ENCODE peak calls at places on chromosomes 4 and X, in eight cellular contexts. V is GM23338, F is K562, G is HCT116, B is GM12878, X is H1, S is HepG2, A is endothelial cell of umbilical vein. W is an unnamed sample.

GRCh38 chr4:16969696-16970135 is 71.3 kb upstream of the LDB2 start:
- DNase-seq in V (no peak), F (no peak), G (no peak), B (no peak), X (no peak), S (peak), A (peak), W (no peak)

GRCh38 chr4:6772223-6772928 is 10.2 kb upstream of the KIAA0232 start:
- DNase-seq in V (no peak), F (no peak), G (no peak), B (no peak), X (no peak), S (no peak), A (no peak), W (no peak)

GRCh38 chr4:159487284-159487747 is 384.4 kb downstream of the RAPGEF2 start:
- DNase-seq in V (peak), F (peak), G (peak), B (peak), X (peak), S (peak), A (peak), W (peak)

GRCh38 chr4:3375688-3376087 is 66.1 kb upstream of the HGFAC start:
- DNase-seq in V (no peak), F (no peak), G (no peak), B (no peak), X (no peak), S (no peak), A (peak), W (no peak)

GRCh38 chr4:55635760-55636621 is at the start of gene NMU:
- DNase-seq in V (peak), F (peak), G (peak), B (no peak), X (peak), S (peak), A (peak), W (no peak)

GRCh38 chr4:68927165-68927564 is 24.4 kb downstream of the UGT2A3 start:
- DNase-seq in V (no peak), F (no peak), G (no peak), B (no peak), X (no peak), S (no peak), A (no peak), W (peak)

GRCh38 chr4:125714845-125715244 is 400.1 kb downstream of the FAT4 start:
- DNase-seq in V (peak), F (no peak), G (no peak), B (no peak), X (no peak), S (no peak), A (no peak), W (no peak)

GRCh38 chrX:108090474-108091265 is 672 bp downstream of the PSMD10 start:
- DNase-seq in V (no peak), F (no peak), G (no peak), B (no peak), X (no peak), S (peak), A (peak), W (no peak)

GRCh38 chrX:23478561-23478960 is 143.9 kb downstream of the PTCHD1 start:
- DNase-seq in V (no peak), F (no peak), G (no peak), B (no peak), X (no peak), S (no peak), A (no peak), W (no peak)

GRCh38 chr4:83219344-83219990 is 65.1 kb downstream of the COQ2 start:
- DNase-seq in V (no peak), F (no peak), G (no peak), B (peak), X (no peak), S (no peak), A (peak), W (no peak)

GRCh38 chr4:150139297-150139696 is 61.1 kb downstream of the DCLK2 start:
- DNase-seq in V (no peak), F (no peak), G (no peak), B (no peak), X (no peak), S (no peak), A (no peak), W (no peak)

GRCh38 chr4:53055274-53055673 is 193.2 kb downstream of the RASL11B start:
- DNase-seq in V (no peak), F (no peak), G (no peak), B (no peak), X (no peak), S (no peak), A (no peak), W (peak)

GRCh38 chrX:9341305-9342201 is 123.3 kb upstream of the TBL1X start:
- DNase-seq in V (peak), F (peak), G (no peak), B (peak), X (no peak), S (no peak), A (peak), W (peak)

GRCh38 chr4:173362666-173363065 is 8.1 kb upstream of the SAP30 start:
- DNase-seq in V (no peak), F (no peak), G (no peak), B (no peak), X (no peak), S (no peak), A (no peak), W (no peak)

GRCh38 chrX:101231080-101231479 is 11.5 kb downstream of the DRP2 start:
- DNase-seq in V (no peak), F (no peak), G (no peak), B (no peak), X (no peak), S (no peak), A (no peak), W (no peak)

GRCh38 chr4:119394826-119395225 is 72.9 kb upstream of the FABP2 start:
- DNase-seq in V (peak), F (peak), G (no peak), B (no peak), X (no peak), S (no peak), A (no peak), W (no peak)

GRCh38 chr4:5955201-5955821 is 62.4 kb upstream of the CRMP1 start:
- DNase-seq in V (peak), F (no peak), G (no peak), B (no peak), X (no peak), S (no peak), A (peak), W (no peak)

GRCh38 chr4:76306882-76307669 is 543 bp downstream of the STBD1 start:
- DNase-seq in V (peak), F (no peak), G (no peak), B (no peak), X (peak), S (peak), A (peak), W (no peak)

GRCh38 chr4:150402968-150403367 is 179.0 kb upstream of the MAB21L2 start:
- DNase-seq in V (peak), F (no peak), G (no peak), B (no peak), X (no peak), S (no peak), A (peak), W (no peak)

GRCh38 chr4:136864580-136865185 is 667.6 kb downstream of the PCDH18 start:
- DNase-seq in V (peak), F (peak), G (peak), B (peak), X (no peak), S (peak), A (peak), W (peak)

GRCh38 chr4:156195914-156196313 is 242.2 kb upstream of the CTSO start:
- DNase-seq in V (no peak), F (no peak), G (no peak), B (peak), X (no peak), S (no peak), A (no peak), W (no peak)

GRCh38 chr4:93829531-93830089 is 1.1 kb downstream of the ATOH1 start:
- DNase-seq in V (peak), F (no peak), G (no peak), B (no peak), X (peak), S (no peak), A (no peak), W (no peak)

GRCh38 chrX:19899234-19899788 is 11.9 kb upstream of the SH3KBP1 start:
- DNase-seq in V (no peak), F (no peak), G (no peak), B (no peak), X (no peak), S (no peak), A (no peak), W (no peak)

GRCh38 chr4:98627477-98627876 is 30.9 kb downstream of the TSPAN5 start:
- DNase-seq in V (no peak), F (no peak), G (no peak), B (no peak), X (no peak), S (no peak), A (no peak), W (no peak)

GRCh38 chr4:128835498-128836222 is 26.2 kb downstream of the JADE1 start:
- DNase-seq in V (no peak), F (no peak), G (no peak), B (no peak), X (no peak), S (no peak), A (no peak), W (no peak)

GRCh38 chr4:20773144-20773997 is 73.1 kb downstream of the PACRGL start:
- DNase-seq in V (peak), F (peak), G (peak), B (no peak), X (peak), S (peak), A (peak), W (peak)

GRCh38 chrX:118189628-118190027 is 73.0 kb upstream of the KLHL13 start:
- DNase-seq in V (peak), F (no peak), G (no peak), B (no peak), X (no peak), S (no peak), A (no peak), W (no peak)

GRCh38 chrX:106481341-106481740 is 130.4 kb upstream of the RADX start:
- DNase-seq in V (peak), F (peak), G (peak), B (peak), X (peak), S (peak), A (peak), W (no peak)

DNA sequence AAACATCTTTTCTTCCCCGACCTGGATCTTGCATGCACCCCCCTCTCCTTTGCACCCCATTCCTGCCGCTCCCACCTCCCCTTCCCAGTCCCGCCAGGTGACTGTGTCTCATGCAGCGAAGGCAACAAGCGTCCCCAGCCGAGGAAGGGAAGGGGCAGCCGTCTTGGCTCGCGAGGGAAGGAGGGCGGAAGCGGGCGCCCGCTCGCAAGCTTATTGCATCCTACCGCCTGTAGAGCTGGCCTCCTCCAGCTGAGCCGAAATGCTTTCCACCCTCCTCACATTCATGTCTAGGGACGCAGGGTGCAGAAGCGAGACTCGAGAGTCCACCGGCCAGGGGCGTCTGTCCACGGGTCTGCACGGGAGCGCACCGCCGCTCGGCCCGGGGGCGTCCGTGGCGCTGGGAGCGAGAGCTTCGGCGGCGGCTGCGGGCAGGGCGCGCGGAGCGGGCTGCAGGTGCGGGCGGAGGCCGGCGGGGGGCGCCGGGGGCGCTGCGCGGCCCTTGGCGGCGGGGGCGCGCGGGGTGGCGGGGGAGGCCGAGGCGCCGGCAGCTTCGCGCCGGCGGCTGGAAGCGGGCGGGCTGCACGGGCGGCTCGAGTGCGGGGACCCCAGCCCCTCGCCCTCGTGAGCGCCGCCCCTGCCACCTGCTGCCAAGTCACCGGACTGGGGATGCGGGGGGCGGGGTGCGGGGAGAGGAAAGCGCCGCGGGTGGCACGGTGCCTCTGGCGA is at the start of gene KCNIP4:
- DNase-seq in V (peak), F (no peak), G (no peak), B (no peak), X (peak), S (no peak), A (no peak), W (no peak)
- TF ChIP-seq EZH2 in V (peak), F (no peak), G (no peak), B (no peak), X (peak), S (no peak), A (no peak), W (no peak)

DNA sequence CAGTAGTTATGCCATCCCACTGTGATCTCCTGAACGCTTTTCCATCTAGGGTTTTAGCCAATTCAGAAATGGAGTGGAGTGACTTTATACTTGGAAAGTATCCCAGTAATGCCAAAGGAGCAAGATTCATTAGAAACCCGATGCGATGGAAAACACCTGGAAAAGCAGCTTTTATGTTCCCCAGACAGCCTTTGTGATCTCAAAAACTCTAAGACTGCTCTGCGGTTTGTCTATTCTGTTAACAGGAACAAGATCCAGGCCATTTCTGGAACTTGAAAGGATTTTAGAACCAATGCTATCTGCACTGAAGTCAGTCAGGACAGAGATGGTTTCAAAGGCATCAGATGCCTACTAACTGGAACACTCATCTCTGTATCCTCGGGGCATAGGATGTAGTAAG is 145.1 kb downstream of the APBB2 start:
- DNase-seq in V (no peak), F (no peak), G (no peak), B (no peak), X (no peak), S (no peak), A (no peak), W (no peak)
- TF ChIP-seq POLR2AphosphoS5 in V (no peak), F (no peak), G (no peak), B (no peak), X (no peak), S (no peak), A (no peak), W (no peak)

DNA sequence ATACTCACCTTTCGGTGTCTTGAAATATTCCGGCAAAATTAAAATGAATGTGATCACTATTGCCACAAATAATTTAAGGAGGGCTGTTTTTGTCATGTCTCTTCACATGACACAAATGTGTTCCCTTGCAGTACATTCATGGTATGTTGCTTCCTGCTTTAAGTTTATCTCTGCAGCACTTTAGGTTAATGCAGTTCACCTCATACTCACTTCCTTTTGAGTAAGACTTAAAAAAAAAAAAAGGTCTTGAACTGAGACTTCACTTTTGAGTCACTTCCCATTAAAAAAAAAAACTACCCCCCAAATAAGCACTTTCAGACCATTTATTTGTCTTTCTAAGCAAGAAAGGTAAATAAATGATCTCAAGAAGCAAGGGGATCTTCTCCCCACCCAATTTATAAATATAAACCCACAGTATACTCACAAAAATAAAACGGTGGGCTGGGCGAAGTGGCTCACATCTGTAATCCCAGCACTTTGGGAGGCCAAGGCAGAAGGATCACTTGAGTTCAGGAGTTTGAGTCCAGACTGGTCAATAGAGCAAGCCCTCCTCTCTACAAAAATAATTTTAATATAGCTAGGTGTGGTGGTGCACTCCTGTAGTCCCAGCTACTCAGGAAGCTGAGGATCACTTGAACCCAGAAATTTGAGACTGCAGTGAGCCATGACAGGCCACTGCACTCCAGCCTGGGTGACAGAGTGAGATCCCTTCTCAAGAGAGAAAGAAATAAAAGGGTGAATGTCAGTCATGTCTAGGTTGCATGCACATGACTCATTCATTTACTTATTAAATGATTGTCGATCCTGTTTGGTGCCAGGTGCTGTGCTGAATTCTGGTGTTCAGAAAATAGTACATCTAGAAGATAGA is at the start of gene TMEM156:
- DNase-seq in V (no peak), F (no peak), G (no peak), B (peak), X (no peak), S (peak), A (peak), W (no peak)
- H3K4me3 ChIP-seq in V (no peak), F (peak), G (no peak), B (peak), X (no peak), S (no peak), A (no peak), W (no peak)

DNA sequence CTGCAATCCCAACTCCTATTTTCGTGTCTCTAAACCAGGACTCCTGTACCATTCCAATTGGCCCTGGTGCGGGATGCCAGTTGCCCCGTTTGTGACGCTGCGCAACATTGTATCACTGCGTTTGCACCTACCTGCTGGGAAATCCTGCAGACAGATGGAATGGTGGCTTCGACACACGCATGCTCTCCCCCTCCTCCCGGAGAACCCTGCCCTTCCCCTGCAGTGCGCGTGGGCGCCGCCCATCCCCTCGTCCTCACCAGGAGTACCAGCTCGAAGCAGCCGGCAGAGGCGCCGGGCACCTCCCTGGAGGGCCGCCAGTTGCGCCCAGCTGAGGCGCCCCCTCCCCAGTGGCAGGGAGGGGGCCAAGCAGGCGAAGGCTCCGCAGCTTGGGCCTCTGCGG is 1.4 kb downstream of the DGKK start:
- DNase-seq in V (peak), F (no peak), G (no peak), B (no peak), X (no peak), S (no peak), A (no peak), W (no peak)
- TF ChIP-seq EZH2 in V (no peak), F (no peak), G (no peak), B (no peak), X (no peak), S (no peak), A (peak), W (no peak)

GRCh38 chr4:40514409-40515025 is 115.1 kb downstream of the RBM47 start:
- DNase-seq in V (no peak), F (peak), G (no peak), B (no peak), X (no peak), S (peak), A (no peak), W (no peak)
- TF ChIP-seq POLR2AphosphoS5 in V (no peak), F (no peak), G (no peak), B (no peak), X (no peak), S (no peak), A (no peak), W (no peak)

DNA sequence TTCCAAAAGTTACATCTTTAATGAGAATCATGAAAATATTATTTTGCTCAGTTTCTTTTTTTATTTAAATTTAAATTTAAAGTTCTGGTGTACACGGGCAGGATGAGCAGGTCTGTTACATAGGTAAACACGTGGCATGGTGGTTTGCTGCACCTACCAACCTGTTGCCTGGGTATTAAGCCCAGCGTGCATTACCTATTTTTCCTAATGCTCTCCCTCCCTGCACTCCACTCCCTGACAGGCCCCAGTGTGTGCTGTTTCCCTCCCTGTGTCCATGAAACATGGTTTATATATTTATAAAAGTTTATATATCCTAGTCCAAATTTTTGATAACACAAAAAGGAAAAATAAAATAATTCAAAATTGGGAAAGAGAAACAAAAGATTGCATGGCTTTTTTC is 4.0 kb downstream of the AFP start:
- DNase-seq in V (no peak), F (no peak), G (no peak), B (no peak), X (no peak), S (no peak), A (no peak), W (no peak)
- H3K4me3 ChIP-seq in V (no peak), F (no peak), G (no peak), B (no peak), X (no peak), S (peak), A (no peak), W (no peak)

GRCh38 chrX:140505421-140506337 is 810 bp upstream of the SOX3 start:
- DNase-seq in V (peak), F (no peak), G (no peak), B (no peak), X (peak), S (no peak), A (no peak), W (no peak)

GRCh38 chrX:140503714-140504351 is 1.0 kb downstream of the SOX3 start:
- DNase-seq in V (peak), F (no peak), G (no peak), B (no peak), X (peak), S (no peak), A (peak), W (no peak)

GRCh38 chrX:140503230-140503585 is 1.7 kb downstream of the SOX3 start:
- DNase-seq in V (no peak), F (no peak), G (no peak), B (no peak), X (no peak), S (no peak), A (no peak), W (no peak)

GRCh38 chrX:140502491-140503229 is 2.2 kb downstream of the SOX3 start:
- DNase-seq in V (no peak), F (no peak), G (no peak), B (no peak), X (no peak), S (no peak), A (no peak), W (no peak)

GRCh38 chrX:140504371-140505324 is at the start of gene SOX3:
- DNase-seq in V (peak), F (no peak), G (no peak), B (no peak), X (peak), S (no peak), A (no peak), W (no peak)
- TF ChIP-seq EZH2 in V (no peak), F (no peak), G (no peak), B (no peak), X (no peak), S (no peak), A (peak), W (peak)